ENCODE peak calls at places on chromosomes 5 and 9, in four cellular contexts. I, Y, D and F are unnamed samples.

GRCh38 chr9:13143281-13143680 is 136.2 kb downstream of the MPDZ start:
- DNase-seq in Y (peak; percentile 79), I (peak; percentile 41), D (no peak), F (no peak)

GRCh38 chr9:89022071-89022721 is 30.9 kb downstream of the S1PR3 start:
- DNase-seq in D (peak; percentile 92), Y (no peak), I (no peak), F (no peak)

GRCh38 chr5:174338204-174339010 is 292.9 kb downstream of the NSG2 start:
- DNase-seq in D (no peak), I (no peak), Y (no peak), F (no peak)

GRCh38 chr5:150649828-150650712 is 9.6 kb downstream of the SYNPO start:
- DNase-seq in I (no peak), D (no peak), Y (no peak), F (no peak)

GRCh38 chr5:172920447-172920849 is 38.8 kb upstream of the RPL26L1 start:
- DNase-seq in D (peak; percentile 99), I (no peak), Y (no peak), F (no peak)

GRCh38 chr5:174737335-174737734 is 13.0 kb downstream of the MSX2 start:
- DNase-seq in I (no peak), D (no peak), Y (no peak), F (no peak)

GRCh38 chr5:34655354-34655991 is 655 bp upstream of the RAI14 start:
- DNase-seq in D (peak; percentile 77), I (peak; percentile 9), Y (peak; percentile 47), F (peak; percentile 15)

GRCh38 chr9:4292781-4293180 is 7.1 kb downstream of the GLIS3 start:
- DNase-seq in D (no peak), Y (no peak), I (no peak), F (no peak)

GRCh38 chr5:2756211-2756746 is 4.8 kb upstream of the IRX2 start:
- DNase-seq in Y (no peak), I (no peak), D (no peak), F (no peak)

GRCh38 chr5:51651889-51652288 is 268.6 kb downstream of the ISL1 start:
- DNase-seq in Y (no peak), I (no peak), D (no peak), F (no peak)

GRCh38 chr9:71648453-71648852 is 119.9 kb downstream of the CEMIP2 start:
- DNase-seq in D (no peak), I (no peak), Y (no peak), F (no peak)

GRCh38 chr5:150589791-150590601 is 50.5 kb upstream of the SYNPO start:
- DNase-seq in I (no peak), Y (no peak), D (no peak), F (no peak)

GRCh38 chr5:9710069-9710468 is 79.9 kb upstream of the TAS2R1 start:
- DNase-seq in I (no peak), D (no peak), Y (no peak), F (no peak)

GRCh38 chr5:5252106-5252505 is 112.0 kb downstream of the ADAMTS16 start:
- DNase-seq in I (no peak), Y (no peak), D (no peak), F (no peak)

GRCh38 chr5:110625376-110625999 is 101.0 kb downstream of the TMEM232 start:
- DNase-seq in Y (peak; percentile 38), I (no peak), D (no peak), F (no peak)

GRCh38 chr5:42612997-42613396 is 143.6 kb upstream of the CCDC152 start:
- DNase-seq in D (peak; percentile 12), Y (no peak), I (no peak), F (no peak)

GRCh38 chr9:100590481-100590880 is 12.6 kb downstream of the CAVIN4 start:
- DNase-seq in Y (no peak), I (no peak), D (peak; percentile 82), F (no peak)

GRCh38 chr5:168007286-168007685 is 284.2 kb upstream of the WWC1 start:
- DNase-seq in Y (no peak), I (no peak), D (no peak), F (no peak)

GRCh38 chr5:92552206-92553160 is 1028.5 kb downstream of the NR2F1-AS1 start:
- DNase-seq in Y (peak; percentile 15), D (peak; percentile 96), I (no peak), F (no peak)

GRCh38 chr5:31075981-31076380 is 117.5 kb upstream of the CDH6 start:
- DNase-seq in Y (no peak), D (no peak), I (no peak), F (no peak)

GRCh38 chr5:125129151-125129806 is 382.8 kb upstream of the ZNF608 start:
- DNase-seq in Y (no peak), I (no peak), D (no peak), F (no peak)

GRCh38 chr5:35852084-35852734 is 4.5 kb upstream of the IL7R start:
- DNase-seq in I (no peak), Y (no peak), D (no peak), F (no peak)

GRCh38 chr9:134637696-134638502 is 3.7 kb upstream of the COL5A1 start:
- DNase-seq in D (no peak), Y (no peak), I (no peak), F (no peak)